ENCODE peak calls at places on chromosome 9, in seven cellular contexts. S is fibroblast of lung, M is hepatocyte, D is GM23338, C is PC-3, O is H1, G is astrocyte. N is an unnamed sample.

GRCh38 chr9:122090287-122090883 is 2.7 kb downstream of the TTLL11 start:
- DNase-seq in S (no peak), M (no peak), D (no peak), C (no peak), O (no peak), G (no peak), N (no peak)

GRCh38 chr9:109811876-109812275 is 31.9 kb downstream of the PALM2AKAP2 start:
- DNase-seq in S (no peak), M (no peak), D (no peak), C (no peak), O (no peak), G (no peak), N (no peak)

GRCh38 chr9:120653762-120654161 is 60.5 kb downstream of the MEGF9 start:
- DNase-seq in S (no peak), M (no peak), D (no peak), C (no peak), O (no peak), G (no peak), N (no peak)

GRCh38 chr9:114995681-114996221 is 65.4 kb upstream of the TNFSF8 start:
- DNase-seq in S (no peak), M (no peak), D (no peak), C (no peak), O (no peak), G (no peak), N (no peak)

GRCh38 chr9:28121353-28121752 is 548.1 kb upstream of the C9orf72 start:
- DNase-seq in S (no peak), M (no peak), D (no peak), C (no peak), O (no peak), G (no peak), N (no peak)

GRCh38 chr9:37060821-37061220 is 26.8 kb upstream of the PAX5 start:
- DNase-seq in S (no peak), M (no peak), D (no peak), C (no peak), O (no peak), G (no peak), N (no peak)

GRCh38 chr9:91192379-91192775 is 169.3 kb downstream of the AUH start:
- DNase-seq in S (peak; percentile 36), M (no peak), D (no peak), C (no peak), O (no peak), G (peak; percentile 26), N (peak; percentile 39)

GRCh38 chr9:98518556-98518955 is 190.2 kb downstream of the GABBR2 start:
- DNase-seq in S (no peak), M (no peak), D (no peak), C (no peak), O (no peak), G (no peak), N (no peak)

GRCh38 chr9:89037891-89038290 is 46.6 kb downstream of the S1PR3 start:
- DNase-seq in S (no peak), M (no peak), D (no peak), C (no peak), O (no peak), G (no peak), N (no peak)
- H3K27ac ChIP-seq in S (no peak overlapping the region), M (peak overlapping the region; percentile 57), D (no peak overlapping the region), C (no peak overlapping the region), O (no peak overlapping the region), G (peak overlapping the region; percentile 24), N (peak overlapping the region; percentile 74)

DNA sequence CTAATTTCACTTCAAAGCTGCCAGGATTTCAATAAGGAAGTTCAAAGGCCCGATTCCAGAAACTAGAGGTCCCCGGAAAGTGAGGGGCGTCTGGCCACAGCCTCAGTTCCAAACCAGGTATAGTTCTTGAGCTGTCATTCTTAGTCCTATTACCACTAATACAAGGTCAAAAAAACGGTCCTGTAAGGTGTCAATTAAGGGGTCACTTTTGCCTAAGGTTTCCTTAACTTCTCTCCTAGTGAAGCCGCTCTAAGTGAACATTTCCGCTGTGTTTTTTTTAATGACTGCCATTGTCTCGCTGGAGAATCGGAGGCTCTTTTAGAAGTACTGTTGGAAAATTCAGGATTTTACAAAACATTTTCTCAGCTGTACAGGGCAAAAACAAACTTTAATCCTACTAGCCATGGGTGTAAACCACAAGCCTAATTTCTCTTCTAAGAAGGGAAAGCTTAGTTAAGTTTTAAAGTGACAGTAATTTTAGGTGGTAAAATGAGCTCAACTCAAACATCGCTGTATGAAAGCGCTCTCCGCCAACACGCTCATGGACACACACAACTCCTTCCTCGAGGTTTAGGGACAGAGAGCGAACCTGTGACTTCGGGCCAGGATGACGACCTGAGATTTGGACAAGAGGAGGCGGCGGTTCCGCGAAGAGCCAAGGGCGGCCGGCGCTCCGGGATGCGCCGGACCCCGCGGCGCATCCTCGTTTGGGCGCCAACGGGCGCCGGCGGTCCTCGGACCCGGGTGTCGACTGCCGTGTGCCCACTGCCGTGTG is 76.7 kb upstream of the IFNE start:
- DNase-seq in S (peak; percentile 52), M (no peak), D (peak; percentile 50), C (no peak), O (no peak), G (no peak), N (peak; percentile 70)
- TF ChIP-seq EZH2 in S (no peak), M (peak; percentile 63), D (no peak), C (no peak), O (no peak), G (no peak), N (no peak)

DNA sequence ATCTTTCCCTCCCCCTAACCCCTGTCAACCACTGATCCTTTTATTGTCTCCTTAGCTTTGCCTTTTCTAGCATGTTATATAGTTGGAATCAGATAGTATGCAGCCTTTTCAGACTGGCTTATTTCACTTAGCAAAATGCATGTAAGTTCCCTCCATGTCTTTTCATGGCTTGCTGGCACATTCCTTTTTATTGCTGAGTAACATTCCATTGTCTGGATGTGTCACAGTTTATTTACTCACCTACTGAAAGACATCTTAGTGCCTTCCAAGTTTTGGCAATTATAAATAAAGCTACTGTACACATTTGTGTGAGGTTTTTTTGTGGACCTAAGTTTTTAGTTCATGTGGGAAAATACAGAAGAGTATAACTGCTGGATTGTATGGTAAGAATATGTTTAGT is 230.1 kb downstream of the PBX3 start:
- DNase-seq in S (peak; percentile 32), M (no peak), D (no peak), C (peak; percentile 54), O (no peak), G (no peak), N (peak; percentile 38)
- H3K4me3 ChIP-seq in S (no peak overlapping the region), M (no peak overlapping the region), D (no peak overlapping the region), C (no peak overlapping the region), O (no peak overlapping the region), G (no peak overlapping the region), N (no peak overlapping the region)

GRCh38 chr9:136361757-136362449 is 1.6 kb downstream of the DNLZ start:
- DNase-seq in S (no peak), M (no peak), D (no peak), C (no peak), O (no peak), G (no peak), N (no peak)
- H3K27ac ChIP-seq in S (peak overlapping the region; percentile 80), M (peak overlapping the region; percentile 55), D (no peak overlapping the region), C (no peak overlapping the region), O (no peak overlapping the region), G (no peak overlapping the region), N (no peak overlapping the region)

GRCh38 chr9:129822825-129823162 is 1.1 kb downstream of the TOR1A start:
- DNase-seq in S (no peak), M (no peak), D (peak; percentile 24), C (no peak), O (no peak), G (no peak), N (peak; percentile 54)
- TF ChIP-seq EZH2 in S (no peak), M (no peak), D (no peak), C (no peak), O (no peak), G (no peak), N (no peak)

GRCh38 chr9:96138616-96139015 is 163.4 kb downstream of the HSD17B3 start:
- DNase-seq in S (no peak), M (no peak), D (no peak), C (no peak), O (no peak), G (no peak), N (no peak)

GRCh38 chr9:96141666-96142065 is 160.3 kb downstream of the HSD17B3 start:
- DNase-seq in S (no peak), M (no peak), D (no peak), C (no peak), O (no peak), G (no peak), N (peak; percentile 60)

GRCh38 chr9:96137666-96138429 is 164.1 kb downstream of the HSD17B3 start:
- DNase-seq in S (peak; percentile 30), M (no peak), D (no peak), C (no peak), O (no peak), G (no peak), N (peak; percentile 49)

GRCh38 chr9:96140401-96141180 is 161.4 kb downstream of the HSD17B3 start:
- DNase-seq in S (no peak), M (peak; percentile 69), D (peak; percentile 47), C (no peak), O (no peak), G (no peak), N (peak; percentile 19)

GRCh38 chr9:96139592-96140251 is 162.3 kb downstream of the HSD17B3 start:
- DNase-seq in S (peak; percentile 87), M (peak; percentile 86), D (no peak), C (peak; percentile 11), O (no peak), G (peak; percentile 84), N (peak; percentile 91)
- H3K4me3 ChIP-seq in S (no peak overlapping the region), M (no peak overlapping the region), D (no peak overlapping the region), C (no peak overlapping the region), O (no peak overlapping the region), G (no peak overlapping the region), N (no peak overlapping the region)

GRCh38 chr9:99749641-99750040 is 72.0 kb upstream of the NR4A3 start:
- DNase-seq in S (no peak), M (no peak), D (no peak), C (no peak), O (no peak), G (no peak), N (no peak)

GRCh38 chr9:99748690-99749089 is 73.0 kb upstream of the NR4A3 start:
- DNase-seq in S (no peak), M (no peak), D (no peak), C (no peak), O (no peak), G (no peak), N (peak; percentile 30)

GRCh38 chr9:99748251-99748650 is 73.4 kb upstream of the NR4A3 start:
- DNase-seq in S (no peak), M (no peak), D (no peak), C (no peak), O (no peak), G (no peak), N (peak; percentile 69)

GRCh38 chr9:99743455-99743854 is 78.2 kb upstream of the NR4A3 start:
- DNase-seq in S (no peak), M (no peak), D (no peak), C (no peak), O (no peak), G (no peak), N (no peak)

GRCh38 chr9:99745085-99745484 is 76.6 kb upstream of the NR4A3 start:
- DNase-seq in S (no peak), M (no peak), D (peak; percentile 13), C (no peak), O (no peak), G (no peak), N (no peak)
- H3K27ac ChIP-seq in S (no peak overlapping the region), M (no peak overlapping the region), D (no peak overlapping the region), C (no peak overlapping the region), O (no peak overlapping the region), G (no peak overlapping the region), N (no peak overlapping the region)

N was measured in GM23248.